ENCODE peak calls at places on chromosomes 5 and 9, in eight cellular contexts. I is AG04450; A is stimulated activated CD4-positive, alpha-beta T cell treated with anti-CD3 and anti-CD28 coated beads, Interleukin-15, amount 100 ng/mL, for 24 hours; L is fibroblast of mammary gland; O is HS-5; W is breast epithelium; Q is AG10803; M is GM13977. V is an unnamed sample.
A peak's percentile ranks its signal among the peaks of the same experiment; 100 is the strongest.

GRCh38 chr5:93990504-93991085 is 249.2 kb upstream of the POU5F2 start:
- DNase-seq in I (no peak), A (no peak), L (peak; percentile 9), O (no peak), W (no peak), Q (peak; percentile 8), M (no peak), V (no peak)

GRCh38 chr9:133738039-133738805 is at the start of gene SARDH:
- DNase-seq in I (no peak), A (peak; percentile 58), L (peak; percentile 32), O (no peak), W (no peak), Q (peak; percentile 5), M (peak; percentile 83), V (peak; percentile 75)

GRCh38 chr5:99037668-99038067 is 108.9 kb upstream of the CHD1 start:
- DNase-seq in I (no peak), A (peak; percentile 6), L (no peak), O (no peak), W (no peak), Q (no peak), M (no peak), V (no peak)

GRCh38 chr9:113626735-113627495 is 163.4 kb downstream of the RGS3 start:
- DNase-seq in I (no peak), A (no peak), L (no peak), O (no peak), W (peak; percentile 49), Q (no peak), M (no peak), V (no peak)

GRCh38 chr9:20985851-20986600 is 45.4 kb downstream of the HACD4 start:
- DNase-seq in I (no peak), A (no peak), L (peak; percentile 10), O (no peak), W (no peak), Q (peak; percentile 13), M (no peak), V (no peak)

GRCh38 chr5:68460147-68460760 is 244.7 kb downstream of the PIK3R1 start:
- DNase-seq in I (no peak), A (peak; percentile 50), L (peak; percentile 79), O (peak; percentile 25), W (no peak), Q (peak; percentile 71), M (peak; percentile 40), V (peak; percentile 69)

GRCh38 chr9:99085949-99086948 is 18.7 kb upstream of the TGFBR1 start:
- DNase-seq in I (no peak), A (no peak), L (peak; percentile 86), O (no peak), W (no peak), Q (peak; percentile 77), M (no peak), V (no peak)

GRCh38 chr9:70641631-70642030 is 227.2 kb upstream of the KLF9 start:
- DNase-seq in I (no peak), A (no peak), L (peak; percentile 14), O (no peak), W (no peak), Q (no peak), M (no peak), V (no peak)

GRCh38 chr9:115261656-115262081 is 143.7 kb upstream of the TNC start:
- DNase-seq in I (no peak), A (no peak), L (peak; percentile 75), O (peak; percentile 80), W (no peak), Q (peak; percentile 36), M (no peak), V (no peak)

GRCh38 chr9:136644343-136644592 is 18.4 kb upstream of the EGFL7 start:
- DNase-seq in I (no peak), A (no peak), L (peak; percentile 54), O (no peak), W (peak; percentile 62), Q (peak; percentile 55), M (no peak), V (peak; percentile 89)

GRCh38 chr5:141951341-141951781 is 6.6 kb downstream of the PCDH12 start:
- DNase-seq in I (no peak), A (peak; percentile 48), L (no peak), O (no peak), W (no peak), Q (no peak), M (peak; percentile 73), V (no peak)

GRCh38 chr5:77312411-77312810 is 101.9 kb downstream of the PDE8B start:
- DNase-seq in I (no peak), A (no peak), L (peak; percentile 85), O (peak; percentile 20), W (no peak), Q (peak; percentile 57), M (no peak), V (no peak)

V was measured in hepatocyte.